ENCODE peak calls at places on chromosomes 11 and 22, in six cellular contexts. Z, C, A, O, Q and Y are unnamed samples.

GRCh38 chr11:98616256-98616655 is 404.5 kb upstream of the CNTN5 start:
- DNase-seq in Z (peak), C (peak), A (no peak), O (no peak), Q (no peak), Y (no peak)

GRCh38 chr11:119322360-119322739 is 5.4 kb upstream of the MCAM start:
- DNase-seq in Z (peak), C (peak), A (no peak), O (no peak), Q (no peak), Y (no peak)

GRCh38 chr22:45505991-45506743 is 3.5 kb downstream of the FBLN1 start:
- DNase-seq in Z (no peak), C (no peak), A (no peak), O (no peak), Q (no peak), Y (no peak)

GRCh38 chr22:31248965-31249940 is 37.2 kb downstream of the LIMK2 start:
- DNase-seq in Z (peak), C (no peak), A (no peak), O (no peak), Q (no peak), Y (no peak)

GRCh38 chr11:67316882-67317364 is 13.6 kb downstream of the SSH3 start:
- DNase-seq in Z (no peak), C (peak), A (no peak), O (no peak), Q (peak), Y (no peak)

GRCh38 chr11:64745219-64745522 is 1.2 kb upstream of the RASGRP2 start:
- DNase-seq in Z (no peak), C (no peak), A (peak), O (peak), Q (no peak), Y (peak)

GRCh38 chr11:120336641-120337132 is 474 bp downstream of the ARHGEF12 start:
- DNase-seq in Z (peak), C (peak), A (peak), O (peak), Q (peak), Y (peak)

GRCh38 chr11:122721964-122722266 is 66.4 kb downstream of the UBASH3B start:
- DNase-seq in Z (peak), C (peak), A (no peak), O (no peak), Q (peak), Y (no peak)

GRCh38 chr11:116420770-116421528 is 351.8 kb downstream of the BUD13 start:
- DNase-seq in Z (no peak), C (peak), A (no peak), O (no peak), Q (peak), Y (peak)

GRCh38 chr11:69637956-69638871 is 2.7 kb upstream of the CCND1 start:
- DNase-seq in Z (peak), C (peak), A (no peak), O (peak), Q (peak), Y (peak)

GRCh38 chr22:17140022-17140421 is 18.9 kb upstream of the TMEM121B start:
- DNase-seq in Z (no peak), C (no peak), A (no peak), O (peak), Q (no peak), Y (no peak)

GRCh38 chr11:129224538-129224937 is 32.4 kb upstream of the ARHGAP32 start:
- DNase-seq in Z (no peak), C (peak), A (peak), O (no peak), Q (peak), Y (no peak)

GRCh38 chr11:32172771-32173170 is 81.9 kb downstream of the RCN1 start:
- DNase-seq in Z (peak), C (no peak), A (no peak), O (peak), Q (no peak), Y (peak)

GRCh38 chr22:33909075-33909458 is 11.2 kb downstream of the LARGE1 start:
- DNase-seq in Z (peak), C (no peak), A (no peak), O (peak), Q (peak), Y (no peak)

GRCh38 chr11:117064275-117064674 is 34.0 kb downstream of the SIK3 start:
- DNase-seq in Z (peak), C (peak), A (no peak), O (no peak), Q (peak), Y (no peak)

GRCh38 chr11:64237484-64237951 is 3.1 kb downstream of the VEGFB start:
- DNase-seq in Z (no peak), C (peak), A (no peak), O (no peak), Q (no peak), Y (no peak)

GRCh38 chr11:119093951-119094815 is 7.5 kb downstream of the DPAGT1 start:
- DNase-seq in Z (peak), C (peak), A (peak), O (no peak), Q (peak), Y (peak)

GRCh38 chr11:12005476-12005875 is 3.0 kb downstream of the DKK3 start:
- DNase-seq in Z (peak), C (peak), A (no peak), O (no peak), Q (peak), Y (no peak)

GRCh38 chr11:15651033-15651432 is 536.3 kb downstream of the INSC start:
- DNase-seq in Z (no peak), C (no peak), A (no peak), O (no peak), Q (no peak), Y (no peak)

GRCh38 chr11:68942751-68943271 is 38.0 kb downstream of the MRGPRD start:
- DNase-seq in Z (peak), C (no peak), A (no peak), O (no peak), Q (no peak), Y (peak)

GRCh38 chr22:27348634-27349033 is 452.9 kb downstream of the MN1 start:
- DNase-seq in Z (peak), C (no peak), A (no peak), O (no peak), Q (peak), Y (no peak)

GRCh38 chr22:17477401-17477833 is 85.9 kb upstream of the SLC25A18 start:
- DNase-seq in Z (peak), C (no peak), A (peak), O (peak), Q (peak), Y (no peak)

GRCh38 chr22:49364398-49364797 is 463.3 kb downstream of the BRD1 start:
- DNase-seq in Z (no peak), C (no peak), A (no peak), O (no peak), Q (no peak), Y (no peak)

GRCh38 chr11:125455851-125456250 is 40.2 kb downstream of the FEZ1 start:
- DNase-seq in Z (no peak), C (no peak), A (no peak), O (no peak), Q (no peak), Y (no peak)

DNA sequence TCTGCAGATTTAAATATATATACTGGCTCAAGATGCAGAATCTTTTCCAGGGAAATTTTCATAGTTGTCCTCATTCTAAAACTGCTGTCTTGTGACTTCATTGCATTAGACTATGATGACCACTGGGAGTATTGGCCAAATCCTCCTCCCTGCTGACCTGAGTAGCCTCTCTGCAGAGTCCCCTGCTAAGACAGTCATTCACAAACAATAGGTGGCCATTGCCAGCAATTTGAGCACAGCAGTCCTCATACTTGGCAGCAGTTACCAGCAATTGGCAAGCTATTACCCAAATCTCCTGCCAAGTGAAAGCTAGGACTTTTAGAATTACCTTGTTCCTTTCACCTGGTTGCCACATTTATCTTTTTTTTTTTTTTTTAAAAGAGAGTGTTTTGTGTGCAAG is 325.8 kb downstream of the FAT3 start:
- DNase-seq in Z (no peak), C (no peak), A (no peak), O (no peak), Q (no peak), Y (no peak)
- TF ChIP-seq CTCF in Z (no peak), C (no peak), A (no peak), O (no peak), Q (no peak), Y (no peak)

GRCh38 chr11:62536301-62536957 is 10.2 kb downstream of the AHNAK start:
- DNase-seq in Z (no peak), C (no peak), A (no peak), O (no peak), Q (no peak), Y (no peak)

GRCh38 chr11:62532096-62532495 is 14.5 kb downstream of the AHNAK start:
- DNase-seq in Z (no peak), C (no peak), A (no peak), O (no peak), Q (no peak), Y (no peak)

GRCh38 chr11:62535802-62536201 is 10.8 kb downstream of the AHNAK start:
- DNase-seq in Z (no peak), C (no peak), A (no peak), O (no peak), Q (peak), Y (no peak)

GRCh38 chr11:62538470-62539237 is 8.0 kb downstream of the AHNAK start:
- DNase-seq in Z (no peak), C (no peak), A (no peak), O (no peak), Q (no peak), Y (no peak)

GRCh38 chr11:62534779-62535545 is 11.6 kb downstream of the AHNAK start:
- DNase-seq in Z (no peak), C (no peak), A (no peak), O (no peak), Q (no peak), Y (no peak)
- TF ChIP-seq CTCF in Z (no peak), C (no peak), A (no peak), O (no peak), Q (no peak), Y (no peak)

GRCh38 chr11:59939482-59939881 is 1.2 kb downstream of the OOSP1 start:
- DNase-seq in Z (no peak), C (no peak), A (no peak), O (no peak), Q (no peak), Y (no peak)
- TF ChIP-seq CTCF in Z (no peak), C (no peak), A (no peak), O (no peak), Q (no peak), Y (no peak)

GRCh38 chr11:78910322-78910721 is 335.7 kb upstream of the NARS2 start:
- DNase-seq in Z (no peak), C (no peak), A (no peak), O (no peak), Q (no peak), Y (no peak)
- TF ChIP-seq CTCF in Z (no peak), C (no peak), A (no peak), O (no peak), Q (no peak), Y (no peak)

GRCh38 chr11:62841361-62842170 is 2.2 kb upstream of the WDR74 start:
- DNase-seq in Z (peak), C (peak), A (peak), O (peak), Q (peak), Y (peak)
- TF ChIP-seq CTCF in Z (no peak), C (no peak), A (no peak), O (no peak), Q (no peak), Y (no peak)

GRCh38 chr11:33682446-33682845 is 18.2 kb downstream of the C11orf91 start:
- DNase-seq in Z (no peak), C (peak), A (no peak), O (no peak), Q (no peak), Y (peak)
- TF ChIP-seq CTCF in Z (no peak), C (peak), A (no peak), O (no peak), Q (no peak), Y (no peak)